ENCODE peak calls at places on chromosomes 6 and 20, in eight cellular contexts. One of them, this sample, is unnamed.

GRCh38 chr20:37630161-37630560 is 63.7 kb upstream of the CTNNBL1 start:
- DNase-seq in astrocyte of the spinal cord: no peak
- DNase-seq in fibroblast of lung: no peak
- DNase-seq in A549: no peak
- DNase-seq in esophagus squamous epithelium: no peak
- DNase-seq in tibial artery: no peak
- DNase-seq in breast epithelium: no peak
- DNase-seq in ascending aorta: no peak
- DNase-seq in this sample: no peak

GRCh38 chr6:43478008-43478372 is 620 bp downstream of the TJAP1 start:
- DNase-seq in astrocyte of the spinal cord: no peak
- DNase-seq in fibroblast of lung: no peak
- DNase-seq in A549: no peak
- DNase-seq in esophagus squamous epithelium: no peak
- DNase-seq in tibial artery: no peak
- DNase-seq in breast epithelium: no peak
- DNase-seq in ascending aorta: no peak
- DNase-seq in this sample: no peak

GRCh38 chr6:14730654-14731053 is 515.2 kb upstream of the JARID2 start:
- DNase-seq in astrocyte of the spinal cord: no peak
- DNase-seq in fibroblast of lung: peak
- DNase-seq in A549: no peak
- DNase-seq in esophagus squamous epithelium: no peak
- DNase-seq in tibial artery: no peak
- DNase-seq in breast epithelium: no peak
- DNase-seq in ascending aorta: peak
- DNase-seq in this sample: no peak

GRCh38 chr20:3276400-3277015 is 37.5 kb upstream of the SLC4A11 start:
- DNase-seq in astrocyte of the spinal cord: no peak
- DNase-seq in fibroblast of lung: peak
- DNase-seq in A549: peak
- DNase-seq in esophagus squamous epithelium: no peak
- DNase-seq in tibial artery: no peak
- DNase-seq in breast epithelium: no peak
- DNase-seq in ascending aorta: no peak
- DNase-seq in this sample: no peak

GRCh38 chr20:6489361-6490154 is 277.9 kb upstream of the BMP2 start:
- DNase-seq in astrocyte of the spinal cord: no peak
- DNase-seq in fibroblast of lung: peak
- DNase-seq in A549: no peak
- DNase-seq in esophagus squamous epithelium: no peak
- DNase-seq in tibial artery: no peak
- DNase-seq in breast epithelium: no peak
- DNase-seq in ascending aorta: no peak
- DNase-seq in this sample: no peak

GRCh38 chr6:82396964-82397761 is 33.5 kb downstream of the TPBG start:
- DNase-seq in astrocyte of the spinal cord: peak
- DNase-seq in fibroblast of lung: peak
- DNase-seq in A549: peak
- DNase-seq in esophagus squamous epithelium: no peak
- DNase-seq in tibial artery: no peak
- DNase-seq in breast epithelium: no peak
- DNase-seq in ascending aorta: no peak
- DNase-seq in this sample: no peak

GRCh38 chr6:85945454-85946185 is 302.9 kb upstream of the SYNCRIP start:
- DNase-seq in astrocyte of the spinal cord: no peak
- DNase-seq in fibroblast of lung: no peak
- DNase-seq in A549: no peak
- DNase-seq in esophagus squamous epithelium: no peak
- DNase-seq in tibial artery: no peak
- DNase-seq in breast epithelium: no peak
- DNase-seq in ascending aorta: no peak
- DNase-seq in this sample: no peak

GRCh38 chr6:43584892-43585570 is 9.0 kb downstream of the POLH start:
- DNase-seq in astrocyte of the spinal cord: no peak
- DNase-seq in fibroblast of lung: no peak
- DNase-seq in A549: no peak
- DNase-seq in esophagus squamous epithelium: no peak
- DNase-seq in tibial artery: no peak
- DNase-seq in breast epithelium: no peak
- DNase-seq in ascending aorta: no peak
- DNase-seq in this sample: no peak

GRCh38 chr6:56226946-56227879 is 20.2 kb downstream of the COL21A1 start:
- DNase-seq in astrocyte of the spinal cord: peak
- DNase-seq in fibroblast of lung: peak
- DNase-seq in A549: no peak
- DNase-seq in esophagus squamous epithelium: no peak
- DNase-seq in tibial artery: no peak
- DNase-seq in breast epithelium: no peak
- DNase-seq in ascending aorta: no peak
- DNase-seq in this sample: no peak

GRCh38 chr6:34374112-34374907 is 18.2 kb downstream of the NUDT3 start:
- DNase-seq in astrocyte of the spinal cord: no peak
- DNase-seq in fibroblast of lung: no peak
- DNase-seq in A549: no peak
- DNase-seq in esophagus squamous epithelium: no peak
- DNase-seq in tibial artery: no peak
- DNase-seq in breast epithelium: no peak
- DNase-seq in ascending aorta: no peak
- DNase-seq in this sample: no peak

GRCh38 chr20:21395666-21396044 is 1.7 kb downstream of the NKX2-4 start:
- DNase-seq in astrocyte of the spinal cord: no peak
- DNase-seq in fibroblast of lung: no peak
- DNase-seq in A549: no peak
- DNase-seq in esophagus squamous epithelium: no peak
- DNase-seq in tibial artery: no peak
- DNase-seq in breast epithelium: no peak
- DNase-seq in ascending aorta: no peak
- DNase-seq in this sample: no peak

GRCh38 chr6:30915591-30915946 is 1.5 kb downstream of the VARS2 start:
- DNase-seq in astrocyte of the spinal cord: peak
- DNase-seq in fibroblast of lung: peak
- DNase-seq in A549: peak
- DNase-seq in esophagus squamous epithelium: no peak
- DNase-seq in tibial artery: no peak
- DNase-seq in breast epithelium: no peak
- DNase-seq in ascending aorta: no peak
- DNase-seq in this sample: no peak

GRCh38 chr6:30914854-30915590 is 984 bp downstream of the VARS2 start:
- DNase-seq in astrocyte of the spinal cord: no peak
- DNase-seq in fibroblast of lung: no peak
- DNase-seq in A549: no peak
- DNase-seq in esophagus squamous epithelium: no peak
- DNase-seq in tibial artery: no peak
- DNase-seq in breast epithelium: no peak
- DNase-seq in ascending aorta: no peak
- DNase-seq in this sample: no peak

GRCh38 chr6:30912746-30913520 is 1.1 kb upstream of the VARS2 start:
- DNase-seq in astrocyte of the spinal cord: no peak
- DNase-seq in fibroblast of lung: no peak
- DNase-seq in A549: no peak
- DNase-seq in esophagus squamous epithelium: no peak
- DNase-seq in tibial artery: no peak
- DNase-seq in breast epithelium: no peak
- DNase-seq in ascending aorta: no peak
- DNase-seq in this sample: no peak

GRCh38 chr6:30913721-30914075 is 340 bp upstream of the VARS2 start:
- DNase-seq in astrocyte of the spinal cord: no peak
- DNase-seq in fibroblast of lung: no peak
- DNase-seq in A549: no peak
- DNase-seq in esophagus squamous epithelium: no peak
- DNase-seq in tibial artery: no peak
- DNase-seq in breast epithelium: no peak
- DNase-seq in ascending aorta: no peak
- DNase-seq in this sample: no peak

GRCh38 chr6:30914076-30914853 is at the start of gene VARS2:
- DNase-seq in astrocyte of the spinal cord: peak
- DNase-seq in fibroblast of lung: peak
- DNase-seq in A549: peak
- DNase-seq in esophagus squamous epithelium: peak
- DNase-seq in tibial artery: peak
- DNase-seq in breast epithelium: peak
- DNase-seq in ascending aorta: peak
- DNase-seq in this sample: peak
- TF ChIP-seq CTCF in astrocyte of the spinal cord: peak
- TF ChIP-seq CTCF in fibroblast of lung: peak
- TF ChIP-seq CTCF in A549: peak
- TF ChIP-seq CTCF in esophagus squamous epithelium: peak
- TF ChIP-seq CTCF in tibial artery: peak
- TF ChIP-seq CTCF in breast epithelium: no peak
- TF ChIP-seq CTCF in ascending aorta: peak
- TF ChIP-seq CTCF in this sample: no peak

GRCh38 chr20:836188-836587 is 2.7 kb downstream of the FAM110A start:
- DNase-seq in astrocyte of the spinal cord: no peak
- DNase-seq in fibroblast of lung: no peak
- DNase-seq in A549: no peak
- DNase-seq in esophagus squamous epithelium: no peak
- DNase-seq in tibial artery: no peak
- DNase-seq in breast epithelium: no peak
- DNase-seq in ascending aorta: no peak
- DNase-seq in this sample: no peak

GRCh38 chr20:834151-834747 is 734 bp downstream of the FAM110A start:
- DNase-seq in astrocyte of the spinal cord: no peak
- DNase-seq in fibroblast of lung: no peak
- DNase-seq in A549: no peak
- DNase-seq in esophagus squamous epithelium: no peak
- DNase-seq in tibial artery: no peak
- DNase-seq in breast epithelium: no peak
- DNase-seq in ascending aorta: no peak
- DNase-seq in this sample: no peak

GRCh38 chr20:833450-834150 is at the start of gene FAM110A:
- DNase-seq in astrocyte of the spinal cord: peak
- DNase-seq in fibroblast of lung: peak
- DNase-seq in A549: peak
- DNase-seq in esophagus squamous epithelium: peak
- DNase-seq in tibial artery: peak
- DNase-seq in breast epithelium: peak
- DNase-seq in ascending aorta: peak
- DNase-seq in this sample: peak

GRCh38 chr20:833121-833449 is 430 bp upstream of the FAM110A start:
- DNase-seq in astrocyte of the spinal cord: no peak
- DNase-seq in fibroblast of lung: no peak
- DNase-seq in A549: no peak
- DNase-seq in esophagus squamous epithelium: no peak
- DNase-seq in tibial artery: no peak
- DNase-seq in breast epithelium: no peak
- DNase-seq in ascending aorta: no peak
- DNase-seq in this sample: no peak

GRCh38 chr20:835220-836045 is 1.9 kb downstream of the FAM110A start:
- DNase-seq in astrocyte of the spinal cord: no peak
- DNase-seq in fibroblast of lung: no peak
- DNase-seq in A549: no peak
- DNase-seq in esophagus squamous epithelium: no peak
- DNase-seq in tibial artery: no peak
- DNase-seq in breast epithelium: no peak
- DNase-seq in ascending aorta: no peak
- DNase-seq in this sample: no peak
- H3K4me3 ChIP-seq in astrocyte of the spinal cord: no peak
- H3K4me3 ChIP-seq in fibroblast of lung: no peak
- H3K4me3 ChIP-seq in A549: no peak
- H3K4me3 ChIP-seq in esophagus squamous epithelium: no peak
- H3K4me3 ChIP-seq in tibial artery: no peak
- H3K4me3 ChIP-seq in breast epithelium: no peak
- H3K4me3 ChIP-seq in ascending aorta: no peak
- H3K4me3 ChIP-seq in this sample: peak

GRCh38 chr20:30281584-30282197 is 975.8 kb upstream of the DEFB115 start:
- DNase-seq in astrocyte of the spinal cord: no peak
- DNase-seq in fibroblast of lung: no peak
- DNase-seq in A549: no peak
- DNase-seq in esophagus squamous epithelium: no peak
- DNase-seq in tibial artery: no peak
- DNase-seq in breast epithelium: no peak
- DNase-seq in ascending aorta: no peak
- DNase-seq in this sample: no peak

GRCh38 chr20:30284533-30284932 is 972.9 kb upstream of the DEFB115 start:
- DNase-seq in astrocyte of the spinal cord: no peak
- DNase-seq in fibroblast of lung: no peak
- DNase-seq in A549: no peak
- DNase-seq in esophagus squamous epithelium: no peak
- DNase-seq in tibial artery: no peak
- DNase-seq in breast epithelium: no peak
- DNase-seq in ascending aorta: no peak
- DNase-seq in this sample: no peak

DNA sequence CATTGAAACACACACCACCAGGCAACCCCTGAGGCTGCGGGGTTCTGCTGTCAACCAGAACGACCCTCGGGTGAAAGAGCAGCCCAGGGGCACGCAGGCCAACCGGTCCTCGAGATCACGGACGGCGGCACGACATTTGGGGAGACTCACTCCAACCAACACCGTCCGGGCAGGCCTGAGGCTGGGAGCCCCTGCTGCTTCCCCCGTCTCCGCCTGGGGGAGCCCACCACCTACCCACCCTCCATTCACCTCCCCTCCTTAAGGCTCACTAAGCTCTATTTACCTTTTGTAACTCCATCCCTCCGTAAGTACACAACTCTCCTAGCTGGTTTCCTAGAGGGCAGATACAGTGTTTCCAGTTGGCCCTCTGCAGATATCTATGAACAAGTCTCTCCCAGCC is 971.3 kb upstream of the DEFB115 start:
- DNase-seq in astrocyte of the spinal cord: no peak
- DNase-seq in fibroblast of lung: peak
- DNase-seq in A549: no peak
- DNase-seq in esophagus squamous epithelium: no peak
- DNase-seq in tibial artery: no peak
- DNase-seq in breast epithelium: no peak
- DNase-seq in ascending aorta: no peak
- DNase-seq in this sample: no peak
- TF ChIP-seq CTCF in astrocyte of the spinal cord: no peak
- TF ChIP-seq CTCF in fibroblast of lung: peak
- TF ChIP-seq CTCF in A549: no peak
- TF ChIP-seq CTCF in esophagus squamous epithelium: no peak
- TF ChIP-seq CTCF in tibial artery: no peak
- TF ChIP-seq CTCF in breast epithelium: no peak
- TF ChIP-seq CTCF in ascending aorta: no peak
- TF ChIP-seq CTCF in this sample: no peak

DNA sequence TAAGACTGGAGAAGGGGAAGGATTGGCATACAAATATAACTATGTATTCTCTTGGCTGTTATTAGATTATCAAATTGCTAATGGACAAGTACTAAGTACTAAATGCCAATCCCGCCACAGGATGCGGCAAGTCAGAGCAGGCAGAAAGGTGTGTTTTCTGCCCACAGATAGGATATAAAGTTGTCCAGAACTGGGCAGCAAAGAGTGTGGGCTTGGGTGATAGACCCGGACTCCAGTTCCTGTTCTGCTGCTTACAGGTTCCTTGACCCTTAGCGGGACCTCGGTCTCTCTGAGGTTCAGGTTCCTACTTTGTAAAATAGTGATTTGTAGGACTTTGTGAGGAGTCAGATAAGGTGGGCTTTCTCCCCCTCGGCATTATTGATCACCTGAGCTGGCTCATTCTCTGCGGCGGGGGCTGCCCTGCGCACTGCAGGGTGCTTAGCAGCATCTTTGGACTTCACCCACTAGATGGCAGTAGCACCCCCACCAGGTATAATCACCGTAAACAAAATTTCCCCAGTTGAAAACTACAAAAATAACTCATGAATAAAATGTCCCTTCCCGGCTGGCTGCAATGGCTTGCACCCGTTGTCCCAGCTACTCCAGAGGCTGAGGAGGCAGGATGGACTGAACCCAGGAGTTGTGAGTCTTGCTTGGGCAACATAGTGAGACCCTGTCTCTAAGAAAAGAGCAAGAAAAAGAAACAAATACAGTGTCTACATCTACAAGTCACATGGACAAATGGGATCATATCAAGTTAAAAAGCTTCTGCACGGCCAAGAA is 193.1 kb downstream of the DOK5 start:
- DNase-seq in astrocyte of the spinal cord: no peak
- DNase-seq in fibroblast of lung: peak
- DNase-seq in A549: peak
- DNase-seq in esophagus squamous epithelium: no peak
- DNase-seq in tibial artery: no peak
- DNase-seq in breast epithelium: no peak
- DNase-seq in ascending aorta: no peak
- DNase-seq in this sample: no peak
- H3K4me3 ChIP-seq in astrocyte of the spinal cord: no peak
- H3K4me3 ChIP-seq in fibroblast of lung: no peak
- H3K4me3 ChIP-seq in A549: peak
- H3K4me3 ChIP-seq in esophagus squamous epithelium: no peak
- H3K4me3 ChIP-seq in tibial artery: no peak
- H3K4me3 ChIP-seq in breast epithelium: no peak
- H3K4me3 ChIP-seq in ascending aorta: no peak
- H3K4me3 ChIP-seq in this sample: no peak